ENCODE peak calls at places on chromosomes 13 and 19, in six cellular contexts. One of them, this sample, is unnamed. For H3K9me3, the result is how much of the 10 kb centered on the place peaks cover.

GRCh38 chr13:108266316-108266936 is 3.1 kb upstream of the TNFSF13B start:
- DNase-seq in fibroblast of lung: no peak
- DNase-seq in psoas muscle: no peak
- DNase-seq in body of pancreas: no peak
- DNase-seq in CD4-positive, alpha-beta T cell: no peak
- DNase-seq in Panc1: no peak
- DNase-seq in this sample: no peak

GRCh38 chr19:47363758-47364529 is 14.8 kb downstream of the DHX34 start:
- DNase-seq in fibroblast of lung: peak
- DNase-seq in psoas muscle: no peak
- DNase-seq in body of pancreas: no peak
- DNase-seq in CD4-positive, alpha-beta T cell: no peak
- DNase-seq in Panc1: no peak
- DNase-seq in this sample: no peak

GRCh38 chr19:49340069-49340864 is 5.1 kb downstream of the CD37 start:
- DNase-seq in fibroblast of lung: no peak
- DNase-seq in psoas muscle: peak
- DNase-seq in body of pancreas: peak
- DNase-seq in CD4-positive, alpha-beta T cell: no peak
- DNase-seq in Panc1: no peak
- DNase-seq in this sample: peak

GRCh38 chr19:39335168-39335567 is 675 bp downstream of the GMFG start:
- DNase-seq in fibroblast of lung: no peak
- DNase-seq in psoas muscle: no peak
- DNase-seq in body of pancreas: no peak
- DNase-seq in CD4-positive, alpha-beta T cell: no peak
- DNase-seq in Panc1: no peak
- DNase-seq in this sample: no peak

GRCh38 chr19:51460164-51460992 is 2.1 kb upstream of the SIGLEC8 start:
- DNase-seq in fibroblast of lung: no peak
- DNase-seq in psoas muscle: no peak
- DNase-seq in body of pancreas: no peak
- DNase-seq in CD4-positive, alpha-beta T cell: no peak
- DNase-seq in Panc1: no peak
- DNase-seq in this sample: no peak

GRCh38 chr19:17553256-17553655 is 2.2 kb upstream of the COLGALT1 start:
- DNase-seq in fibroblast of lung: peak
- DNase-seq in psoas muscle: peak
- DNase-seq in body of pancreas: no peak
- DNase-seq in CD4-positive, alpha-beta T cell: no peak
- DNase-seq in Panc1: no peak
- DNase-seq in this sample: peak

GRCh38 chr19:46613525-46613924 is 11.4 kb downstream of the PTGIR start:
- DNase-seq in fibroblast of lung: no peak
- DNase-seq in psoas muscle: peak
- DNase-seq in body of pancreas: no peak
- DNase-seq in CD4-positive, alpha-beta T cell: no peak
- DNase-seq in Panc1: no peak
- DNase-seq in this sample: no peak

GRCh38 chr13:24348385-24348784 is 39.0 kb downstream of the C1QTNF9 start:
- DNase-seq in fibroblast of lung: no peak
- DNase-seq in psoas muscle: no peak
- DNase-seq in body of pancreas: no peak
- DNase-seq in CD4-positive, alpha-beta T cell: no peak
- DNase-seq in Panc1: no peak
- DNase-seq in this sample: no peak

GRCh38 chr13:103351035-103351828 is 285.0 kb upstream of the SLC10A2 start:
- DNase-seq in fibroblast of lung: peak
- DNase-seq in psoas muscle: no peak
- DNase-seq in body of pancreas: no peak
- DNase-seq in CD4-positive, alpha-beta T cell: no peak
- DNase-seq in Panc1: no peak
- DNase-seq in this sample: no peak

GRCh38 chr13:37118002-37118401 is 12.5 kb upstream of the CSNK1A1L start:
- DNase-seq in fibroblast of lung: no peak
- DNase-seq in psoas muscle: no peak
- DNase-seq in body of pancreas: no peak
- DNase-seq in CD4-positive, alpha-beta T cell: no peak
- DNase-seq in Panc1: no peak
- DNase-seq in this sample: no peak

GRCh38 chr19:12611361-12611699 is 610 bp downstream of the ZNF791 start:
- DNase-seq in fibroblast of lung: peak
- DNase-seq in psoas muscle: peak
- DNase-seq in body of pancreas: peak
- DNase-seq in CD4-positive, alpha-beta T cell: no peak
- DNase-seq in Panc1: no peak
- DNase-seq in this sample: peak

GRCh38 chr19:33905937-33906577 is 109.4 kb downstream of the KCTD15 start:
- DNase-seq in fibroblast of lung: peak
- DNase-seq in psoas muscle: peak
- DNase-seq in body of pancreas: peak
- DNase-seq in CD4-positive, alpha-beta T cell: no peak
- DNase-seq in Panc1: no peak
- DNase-seq in this sample: peak

GRCh38 chr19:11279505-11280236 is 16.3 kb upstream of the TSPAN16 start:
- DNase-seq in fibroblast of lung: peak
- DNase-seq in psoas muscle: no peak
- DNase-seq in body of pancreas: no peak
- DNase-seq in CD4-positive, alpha-beta T cell: peak
- DNase-seq in Panc1: no peak
- DNase-seq in this sample: no peak

GRCh38 chr19:55165952-55166529 is 372 bp downstream of the DNAAF3 start:
- DNase-seq in fibroblast of lung: peak
- DNase-seq in psoas muscle: peak
- DNase-seq in body of pancreas: peak
- DNase-seq in CD4-positive, alpha-beta T cell: peak
- DNase-seq in Panc1: peak
- DNase-seq in this sample: peak

GRCh38 chr19:8552810-8553209 is 24.4 kb downstream of the MYO1F start:
- DNase-seq in fibroblast of lung: peak
- DNase-seq in psoas muscle: no peak
- DNase-seq in body of pancreas: no peak
- DNase-seq in CD4-positive, alpha-beta T cell: no peak
- DNase-seq in Panc1: no peak
- DNase-seq in this sample: no peak

GRCh38 chr13:112861876-112862615 is 107.0 kb upstream of the MCF2L start:
- DNase-seq in fibroblast of lung: no peak
- DNase-seq in psoas muscle: no peak
- DNase-seq in body of pancreas: no peak
- DNase-seq in CD4-positive, alpha-beta T cell: no peak
- DNase-seq in Panc1: no peak
- DNase-seq in this sample: no peak

GRCh38 chr19:40150170-40150569 is 41.1 kb upstream of the MAP3K10 start:
- DNase-seq in fibroblast of lung: peak
- DNase-seq in psoas muscle: no peak
- DNase-seq in body of pancreas: no peak
- DNase-seq in CD4-positive, alpha-beta T cell: no peak
- DNase-seq in Panc1: no peak
- DNase-seq in this sample: no peak

GRCh38 chr19:5119297-5119998 is 150.5 kb downstream of the KDM4B start:
- DNase-seq in fibroblast of lung: no peak
- DNase-seq in psoas muscle: no peak
- DNase-seq in body of pancreas: no peak
- DNase-seq in CD4-positive, alpha-beta T cell: no peak
- DNase-seq in Panc1: no peak
- DNase-seq in this sample: no peak

GRCh38 chr19:3983542-3983914 is 1.7 kb downstream of the EEF2 start:
- DNase-seq in fibroblast of lung: no peak
- DNase-seq in psoas muscle: no peak
- DNase-seq in body of pancreas: no peak
- DNase-seq in CD4-positive, alpha-beta T cell: no peak
- DNase-seq in Panc1: no peak
- DNase-seq in this sample: no peak

GRCh38 chr13:98311200-98311548 is 134.1 kb upstream of the RNF113B start:
- DNase-seq in fibroblast of lung: no peak
- DNase-seq in psoas muscle: no peak
- DNase-seq in body of pancreas: no peak
- DNase-seq in CD4-positive, alpha-beta T cell: no peak
- DNase-seq in Panc1: no peak
- DNase-seq in this sample: no peak
- H3K27ac ChIP-seq in fibroblast of lung: no peak
- H3K27ac ChIP-seq in psoas muscle: no peak
- H3K27ac ChIP-seq in body of pancreas: peak
- H3K27ac ChIP-seq in CD4-positive, alpha-beta T cell: no peak
- H3K27ac ChIP-seq in Panc1: no peak
- H3K27ac ChIP-seq in this sample: peak

GRCh38 chr19:58056861-58057260 is 2.2 kb upstream of the ZNF135 start:
- DNase-seq in fibroblast of lung: no peak
- DNase-seq in psoas muscle: no peak
- DNase-seq in body of pancreas: no peak
- DNase-seq in CD4-positive, alpha-beta T cell: no peak
- DNase-seq in Panc1: no peak
- DNase-seq in this sample: no peak

GRCh38 chr19:58054792-58055482 is 4.1 kb upstream of the ZNF135 start:
- DNase-seq in fibroblast of lung: peak
- DNase-seq in psoas muscle: no peak
- DNase-seq in body of pancreas: peak
- DNase-seq in CD4-positive, alpha-beta T cell: no peak
- DNase-seq in Panc1: no peak
- DNase-seq in this sample: no peak

GRCh38 chr19:58056261-58056660 is 2.8 kb upstream of the ZNF135 start:
- DNase-seq in fibroblast of lung: no peak
- DNase-seq in psoas muscle: no peak
- DNase-seq in body of pancreas: no peak
- DNase-seq in CD4-positive, alpha-beta T cell: no peak
- DNase-seq in Panc1: no peak
- DNase-seq in this sample: no peak

GRCh38 chr19:58053480-58054156 is 5.5 kb upstream of the ZNF135 start:
- DNase-seq in fibroblast of lung: no peak
- DNase-seq in psoas muscle: no peak
- DNase-seq in body of pancreas: no peak
- DNase-seq in CD4-positive, alpha-beta T cell: no peak
- DNase-seq in Panc1: no peak
- DNase-seq in this sample: no peak

DNA sequence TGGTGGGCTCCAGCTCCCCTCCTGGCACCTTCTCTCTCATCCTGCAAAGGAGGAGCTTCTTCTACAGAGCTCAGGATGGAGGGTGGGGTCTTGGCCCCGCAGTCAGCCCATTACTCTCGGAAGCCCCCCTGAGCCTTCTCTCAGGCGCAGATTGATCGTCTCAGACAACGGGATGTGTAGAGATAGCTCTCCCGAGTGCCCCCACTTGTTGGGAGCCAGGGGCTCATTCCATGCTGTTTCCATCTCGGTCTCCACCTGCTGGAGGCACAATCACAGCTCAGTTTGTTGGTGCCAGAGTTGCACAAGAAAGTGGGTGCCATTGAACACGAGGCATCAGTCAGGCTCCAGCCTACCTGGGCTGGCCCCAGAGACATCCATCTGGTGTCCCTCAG is 3.6 kb upstream of the ZNF135 start:
- DNase-seq in fibroblast of lung: no peak
- DNase-seq in psoas muscle: no peak
- DNase-seq in body of pancreas: no peak
- DNase-seq in CD4-positive, alpha-beta T cell: no peak
- DNase-seq in Panc1: no peak
- DNase-seq in this sample: no peak
- H3K9me3 ChIP-seq in fibroblast of lung: under half
- H3K9me3 ChIP-seq in psoas muscle: under half
- H3K9me3 ChIP-seq in body of pancreas: under half
- H3K9me3 ChIP-seq in CD4-positive, alpha-beta T cell: half or more
- H3K9me3 ChIP-seq in Panc1: under half
- H3K9me3 ChIP-seq in this sample: under half

DNA sequence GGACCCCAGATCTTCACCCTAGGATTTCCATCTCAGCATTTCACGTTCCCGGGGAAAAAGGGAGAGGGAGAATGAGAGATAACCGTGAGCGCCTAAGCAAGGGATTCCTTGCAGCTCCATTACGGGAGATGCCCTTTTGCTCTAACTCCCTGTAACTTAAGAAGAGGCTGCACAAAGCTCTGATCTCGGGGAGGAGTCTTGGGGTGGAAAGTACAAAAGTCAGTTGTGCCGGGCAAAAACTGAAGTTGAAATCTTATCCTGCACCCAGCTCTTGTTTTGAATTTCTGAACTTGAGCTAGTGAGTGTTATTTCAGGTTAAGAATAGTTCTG is 256.4 kb upstream of the SOX21 start:
- DNase-seq in fibroblast of lung: no peak
- DNase-seq in psoas muscle: no peak
- DNase-seq in body of pancreas: no peak
- DNase-seq in CD4-positive, alpha-beta T cell: no peak
- DNase-seq in Panc1: no peak
- DNase-seq in this sample: no peak
- H3K27ac ChIP-seq in fibroblast of lung: no peak
- H3K27ac ChIP-seq in psoas muscle: no peak
- H3K27ac ChIP-seq in body of pancreas: no peak
- H3K27ac ChIP-seq in CD4-positive, alpha-beta T cell: no peak
- H3K27ac ChIP-seq in Panc1: peak
- H3K27ac ChIP-seq in this sample: no peak

DNA sequence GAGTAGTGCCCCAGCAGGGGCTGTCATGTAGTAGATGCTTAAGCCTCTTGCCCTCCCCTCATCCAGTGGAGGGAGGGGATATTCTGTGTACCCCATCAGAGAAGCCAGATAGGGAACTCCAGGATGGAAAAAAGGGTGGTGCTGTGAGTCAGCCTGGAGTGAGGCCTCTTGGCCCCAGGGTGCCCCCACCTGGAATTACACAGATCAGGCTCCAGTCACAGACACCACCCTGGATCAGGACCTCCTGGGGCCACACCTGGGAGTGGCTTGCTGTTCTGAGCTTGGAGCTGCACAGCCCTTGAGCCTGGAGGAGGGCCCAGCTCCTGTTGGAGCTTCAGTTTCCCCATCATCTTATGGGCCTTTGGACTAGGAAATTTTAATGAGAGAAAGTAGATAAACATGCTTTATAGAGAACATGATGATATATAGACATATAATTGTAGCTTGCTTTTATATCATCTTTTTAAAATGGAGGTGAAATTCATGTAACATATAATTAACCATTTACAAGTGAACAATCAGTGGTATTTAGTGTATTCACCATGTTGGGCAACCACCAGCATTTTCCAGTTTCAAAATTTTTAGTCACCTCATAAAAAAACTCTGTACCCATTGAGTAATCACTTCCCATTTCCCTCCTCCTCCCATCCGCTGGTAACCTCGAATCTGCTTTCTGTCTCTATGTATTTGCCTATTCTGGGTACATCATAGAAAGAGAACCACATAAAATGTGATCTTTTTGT is 24.6 kb downstream of the CYP4F22 start:
- DNase-seq in fibroblast of lung: no peak
- DNase-seq in psoas muscle: no peak
- DNase-seq in body of pancreas: no peak
- DNase-seq in CD4-positive, alpha-beta T cell: no peak
- DNase-seq in Panc1: no peak
- DNase-seq in this sample: no peak
- H3K9me3 ChIP-seq in fibroblast of lung: under half
- H3K9me3 ChIP-seq in psoas muscle: under half
- H3K9me3 ChIP-seq in body of pancreas: under half
- H3K9me3 ChIP-seq in CD4-positive, alpha-beta T cell: under half
- H3K9me3 ChIP-seq in Panc1: under half
- H3K9me3 ChIP-seq in this sample: under half

This sample was measured in colonic mucosa.